ENCODE peak calls at places on chromosomes 7 and 10, in six cellular contexts. L is AG10803, G is OCI-LY7, B is left ventricle myocardium inferior, E is fibroblast of pulmonary artery, P is psoas muscle. Y is an unnamed sample.

GRCh38 chr10:77872151-77872946 is 54.2 kb downstream of the DLG5 start:
- DNase-seq in L (peak), B (no peak), P (no peak), G (no peak), E (peak), Y (peak)

GRCh38 chr10:427746-428519 is 261.5 kb downstream of the DIP2C start:
- DNase-seq in E (no peak), L (no peak), B (no peak), P (no peak), G (no peak), Y (no peak)

GRCh38 chr10:132592790-132593788 is 55.5 kb downstream of the INPP5A start:
- DNase-seq in P (no peak), E (no peak), L (no peak), B (no peak), G (peak), Y (peak)

GRCh38 chr10:112763916-112764520 is 186.0 kb upstream of the TCF7L2 start:
- DNase-seq in B (no peak), E (no peak), P (no peak), L (peak), G (no peak), Y (no peak)

GRCh38 chr7:80604436-80604835 is 34.0 kb upstream of the CD36 start:
- DNase-seq in L (no peak), P (no peak), G (no peak), B (no peak), E (no peak), Y (no peak)

GRCh38 chr7:102463841-102464576 is 654 bp downstream of the ALKBH4 start:
- DNase-seq in L (peak), B (no peak), E (no peak), G (no peak), P (no peak), Y (peak)

GRCh38 chr10:19332304-19332703 is 283.7 kb downstream of the MALRD1 start:
- DNase-seq in E (peak), G (no peak), P (no peak), B (no peak), L (no peak), Y (peak)

GRCh38 chr7:129066290-129067131 is 11.6 kb upstream of the TNPO3 start:
- DNase-seq in L (peak), P (no peak), E (peak), G (no peak), B (no peak), Y (peak)

GRCh38 chr7:93890464-93891068 is at the start of gene TFPI2:
- DNase-seq in E (peak), B (peak), P (no peak), L (peak), G (no peak), Y (peak)

GRCh38 chr10:80567292-80567691 is 29.6 kb downstream of the SH2D4B start:
- DNase-seq in G (no peak), P (no peak), L (no peak), E (no peak), B (no peak), Y (no peak)

GRCh38 chr7:8125680-8126444 is 136.1 kb downstream of the ICA1 start:
- DNase-seq in L (no peak), P (no peak), B (no peak), E (no peak), G (peak), Y (no peak)

GRCh38 chr7:36747969-36748574 is 23.8 kb upstream of the AOAH start:
- DNase-seq in B (no peak), E (peak), P (no peak), L (no peak), G (no peak), Y (no peak)

GRCh38 chr7:36742911-36743775 is 18.8 kb upstream of the AOAH start:
- DNase-seq in L (no peak), G (no peak), P (no peak), B (no peak), E (no peak), Y (no peak)

GRCh38 chr7:36746347-36746746 is 22.1 kb upstream of the AOAH start:
- DNase-seq in E (peak), P (no peak), L (no peak), G (no peak), B (no peak), Y (peak)

GRCh38 chr7:36749282-36749960 is 25.1 kb upstream of the AOAH start:
- DNase-seq in L (no peak), B (no peak), P (no peak), G (no peak), E (peak), Y (peak)

GRCh38 chr7:36747251-36747968 is 23.1 kb upstream of the AOAH start:
- DNase-seq in E (peak), P (no peak), L (peak), B (no peak), G (no peak), Y (peak)
- H3K4me3 ChIP-seq in E (no peak), P (no peak), L (no peak), B (no peak), G (no peak), Y (no peak)

DNA sequence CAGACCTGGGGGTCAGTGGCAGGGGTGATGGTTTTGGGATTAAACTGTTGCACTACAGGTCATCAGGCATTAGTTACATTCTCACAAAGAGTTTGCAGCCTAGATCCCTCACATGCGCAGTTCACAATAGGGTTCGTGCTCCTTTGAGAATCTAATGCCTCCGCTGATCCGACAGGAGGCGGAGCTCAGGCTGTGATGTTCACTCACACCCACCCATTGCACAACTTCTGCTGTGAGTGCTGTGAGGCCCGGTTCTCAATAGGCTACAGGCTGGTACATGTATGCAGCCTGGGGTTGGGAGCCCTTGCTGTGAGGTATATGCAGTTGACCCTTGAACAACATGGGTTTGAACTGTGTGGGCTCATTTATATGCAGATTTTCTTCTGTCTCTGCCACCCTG is 416.4 kb downstream of the GFRA1 start:
- DNase-seq in G (no peak), B (no peak), E (no peak), L (no peak), P (no peak), Y (no peak)
- TF ChIP-seq CTCF in G (no peak), B (no peak), E (no peak), L (no peak), P (no peak), Y (no peak)

GRCh38 chr7:986766-987722 is 4.1 kb downstream of the CYP2W1 start:
- DNase-seq in E (no peak), B (no peak), L (no peak), G (no peak), P (no peak), Y (no peak)
- H3K4me3 ChIP-seq in E (no peak), B (no peak), L (no peak), G (no peak), P (no peak), Y (no peak)

GRCh38 chr7:73706122-73707044 is 13.1 kb downstream of the STX1A start:
- DNase-seq in B (no peak), G (no peak), P (no peak), E (no peak), L (no peak), Y (peak)
- TF ChIP-seq CTCF in B (no peak), G (no peak), P (no peak), E (no peak), L (no peak), Y (no peak)

GRCh38 chr10:118445535-118445934 is 103.4 kb upstream of the FAM204A start:
- DNase-seq in B (no peak), L (no peak), P (no peak), E (no peak), G (no peak), Y (no peak)

GRCh38 chr10:118452098-118452497 is 110.0 kb upstream of the FAM204A start:
- DNase-seq in G (no peak), E (no peak), P (no peak), B (no peak), L (no peak), Y (no peak)

GRCh38 chr10:118447478-118447877 is 105.4 kb upstream of the FAM204A start:
- DNase-seq in E (peak), B (peak), P (peak), L (peak), G (no peak), Y (peak)

GRCh38 chr10:118449521-118449920 is 107.4 kb upstream of the FAM204A start:
- DNase-seq in P (no peak), B (no peak), L (no peak), E (no peak), G (no peak), Y (no peak)

DNA sequence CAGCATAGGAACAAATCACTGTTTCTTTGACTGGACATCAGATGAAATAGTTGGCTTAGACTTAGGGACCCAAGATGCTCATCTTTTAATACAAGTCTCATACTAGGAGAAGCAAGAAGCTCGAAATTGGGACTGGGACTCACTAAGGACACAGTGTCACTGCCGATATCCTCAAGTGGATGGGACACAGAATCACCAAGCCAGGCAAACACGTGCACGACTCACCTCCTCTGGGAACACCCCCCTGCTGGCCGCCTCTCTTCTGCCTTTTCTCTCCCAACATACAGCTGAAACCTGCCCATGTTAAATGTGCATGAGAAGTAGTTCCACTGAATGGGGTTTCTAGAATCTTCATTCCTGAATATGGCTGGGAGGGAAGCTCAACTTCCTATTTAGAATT is 106.6 kb upstream of the FAM204A start:
- DNase-seq in G (no peak), B (no peak), P (no peak), L (no peak), E (no peak), Y (no peak)
- H3K4me3 ChIP-seq in G (no peak), B (no peak), P (no peak), L (no peak), E (no peak), Y (no peak)